ENCODE peak calls at places on chromosome 16, in seven cellular contexts. One of them, this sample, is unnamed.
A peak's percentile ranks its signal among the peaks of the same experiment; 100 is the strongest.

GRCh38 chr16:4511441-4512082 is 27.0 kb downstream of the CDIP1 start:
- DNase-seq in fibroblast of pulmonary artery: peak; percentile 54
- DNase-seq in HFFc6: peak; percentile 13
- DNase-seq in H7: peak; percentile 94
- DNase-seq in H54: peak; percentile 45
- DNase-seq in neural progenitor cell: peak; percentile 78
- DNase-seq in CD8-positive, alpha-beta memory T cell: no peak
- DNase-seq in this sample: peak; percentile 89

GRCh38 chr16:75621170-75621477 is 2.0 kb downstream of the ADAT1 start:
- DNase-seq in fibroblast of pulmonary artery: peak; percentile 63
- DNase-seq in HFFc6: peak; percentile 16
- DNase-seq in H7: peak; percentile 46
- DNase-seq in H54: no peak
- DNase-seq in neural progenitor cell: peak; percentile 52
- DNase-seq in CD8-positive, alpha-beta memory T cell: no peak
- DNase-seq in this sample: peak; percentile 51

GRCh38 chr16:50309527-50310307 is 43.4 kb downstream of the ADCY7 start:
- DNase-seq in fibroblast of pulmonary artery: no peak
- DNase-seq in HFFc6: no peak
- DNase-seq in H7: peak; percentile 65
- DNase-seq in H54: no peak
- DNase-seq in neural progenitor cell: no peak
- DNase-seq in CD8-positive, alpha-beta memory T cell: no peak
- DNase-seq in this sample: no peak

GRCh38 chr16:71927383-71927782 is 32.1 kb downstream of the IST1 start:
- DNase-seq in fibroblast of pulmonary artery: peak; percentile 93
- DNase-seq in HFFc6: peak; percentile 95
- DNase-seq in H7: no peak
- DNase-seq in H54: peak; percentile 32
- DNase-seq in neural progenitor cell: no peak
- DNase-seq in CD8-positive, alpha-beta memory T cell: no peak
- DNase-seq in this sample: no peak

GRCh38 chr16:30367349-30368009 is 2.8 kb downstream of the TBC1D10B start:
- DNase-seq in fibroblast of pulmonary artery: no peak
- DNase-seq in HFFc6: no peak
- DNase-seq in H7: no peak
- DNase-seq in H54: no peak
- DNase-seq in neural progenitor cell: no peak
- DNase-seq in CD8-positive, alpha-beta memory T cell: no peak
- DNase-seq in this sample: no peak

GRCh38 chr16:22217890-22218730 is 12.0 kb downstream of the EEF2K start:
- DNase-seq in fibroblast of pulmonary artery: no peak
- DNase-seq in HFFc6: no peak
- DNase-seq in H7: peak; percentile 70
- DNase-seq in H54: peak; percentile 48
- DNase-seq in neural progenitor cell: no peak
- DNase-seq in CD8-positive, alpha-beta memory T cell: no peak
- DNase-seq in this sample: peak; percentile 41

GRCh38 chr16:20084624-20085226 is 11.0 kb upstream of the GPR139 start:
- DNase-seq in fibroblast of pulmonary artery: no peak
- DNase-seq in HFFc6: no peak
- DNase-seq in H7: no peak
- DNase-seq in H54: no peak
- DNase-seq in neural progenitor cell: no peak
- DNase-seq in CD8-positive, alpha-beta memory T cell: no peak
- DNase-seq in this sample: no peak

GRCh38 chr16:65500007-65500406 is 378.1 kb upstream of the CDH11 start:
- DNase-seq in fibroblast of pulmonary artery: no peak
- DNase-seq in HFFc6: no peak
- DNase-seq in H7: no peak
- DNase-seq in H54: no peak
- DNase-seq in neural progenitor cell: no peak
- DNase-seq in CD8-positive, alpha-beta memory T cell: no peak
- DNase-seq in this sample: no peak

GRCh38 chr16:53207810-53208752 is 153.3 kb downstream of the CHD9 start:
- DNase-seq in fibroblast of pulmonary artery: peak; percentile 89
- DNase-seq in HFFc6: peak; percentile 78
- DNase-seq in H7: peak; percentile 76
- DNase-seq in H54: peak; percentile 44
- DNase-seq in neural progenitor cell: peak; percentile 86
- DNase-seq in CD8-positive, alpha-beta memory T cell: no peak
- DNase-seq in this sample: peak; percentile 80

GRCh38 chr16:56423584-56424403 is 1.6 kb downstream of the AMFR start:
- DNase-seq in fibroblast of pulmonary artery: no peak
- DNase-seq in HFFc6: no peak
- DNase-seq in H7: no peak
- DNase-seq in H54: no peak
- DNase-seq in neural progenitor cell: no peak
- DNase-seq in CD8-positive, alpha-beta memory T cell: no peak
- DNase-seq in this sample: no peak

GRCh38 chr16:35239561-35239960 is 1780.1 kb downstream of the TP53TG3F start:
- DNase-seq in fibroblast of pulmonary artery: no peak
- DNase-seq in HFFc6: no peak
- DNase-seq in H7: no peak
- DNase-seq in H54: no peak
- DNase-seq in neural progenitor cell: no peak
- DNase-seq in CD8-positive, alpha-beta memory T cell: no peak
- DNase-seq in this sample: no peak

GRCh38 chr16:71557299-71557698 is 19.6 kb downstream of the TAT start:
- DNase-seq in fibroblast of pulmonary artery: no peak
- DNase-seq in HFFc6: no peak
- DNase-seq in H7: no peak
- DNase-seq in H54: no peak
- DNase-seq in neural progenitor cell: no peak
- DNase-seq in CD8-positive, alpha-beta memory T cell: no peak
- DNase-seq in this sample: no peak

GRCh38 chr16:2960183-2961010 is 3.7 kb upstream of the KREMEN2 start:
- DNase-seq in fibroblast of pulmonary artery: no peak
- DNase-seq in HFFc6: no peak
- DNase-seq in H7: peak; percentile 53
- DNase-seq in H54: no peak
- DNase-seq in neural progenitor cell: no peak
- DNase-seq in CD8-positive, alpha-beta memory T cell: no peak
- DNase-seq in this sample: no peak

GRCh38 chr16:75053791-75054555 is 55.1 kb downstream of the ZNRF1 start:
- DNase-seq in fibroblast of pulmonary artery: no peak
- DNase-seq in HFFc6: no peak
- DNase-seq in H7: no peak
- DNase-seq in H54: no peak
- DNase-seq in neural progenitor cell: no peak
- DNase-seq in CD8-positive, alpha-beta memory T cell: no peak
- DNase-seq in this sample: no peak

GRCh38 chr16:27853651-27854050 is 209.9 kb downstream of the GSG1L start:
- DNase-seq in fibroblast of pulmonary artery: no peak
- DNase-seq in HFFc6: no peak
- DNase-seq in H7: no peak
- DNase-seq in H54: no peak
- DNase-seq in neural progenitor cell: no peak
- DNase-seq in CD8-positive, alpha-beta memory T cell: no peak
- DNase-seq in this sample: no peak

GRCh38 chr16:203246-203645 is 23.0 kb downstream of the HBQ1 start:
- DNase-seq in fibroblast of pulmonary artery: no peak
- DNase-seq in HFFc6: no peak
- DNase-seq in H7: no peak
- DNase-seq in H54: no peak
- DNase-seq in neural progenitor cell: no peak
- DNase-seq in CD8-positive, alpha-beta memory T cell: no peak
- DNase-seq in this sample: no peak

GRCh38 chr16:23544436-23544835 is 12.7 kb downstream of the EARS2 start:
- DNase-seq in fibroblast of pulmonary artery: no peak
- DNase-seq in HFFc6: no peak
- DNase-seq in H7: peak; percentile 14
- DNase-seq in H54: no peak
- DNase-seq in neural progenitor cell: no peak
- DNase-seq in CD8-positive, alpha-beta memory T cell: no peak
- DNase-seq in this sample: no peak

GRCh38 chr16:20409398-20410152 is at the start of gene ACSM5:
- DNase-seq in fibroblast of pulmonary artery: no peak
- DNase-seq in HFFc6: no peak
- DNase-seq in H7: peak; percentile 36
- DNase-seq in H54: no peak
- DNase-seq in neural progenitor cell: no peak
- DNase-seq in CD8-positive, alpha-beta memory T cell: no peak
- DNase-seq in this sample: peak; percentile 8

GRCh38 chr16:24499193-24499814 is 40.1 kb upstream of the RBBP6 start:
- DNase-seq in fibroblast of pulmonary artery: peak; percentile 29
- DNase-seq in HFFc6: peak; percentile 35
- DNase-seq in H7: peak; percentile 54
- DNase-seq in H54: peak; percentile 36
- DNase-seq in neural progenitor cell: peak; percentile 79
- DNase-seq in CD8-positive, alpha-beta memory T cell: no peak
- DNase-seq in this sample: peak; percentile 91

GRCh38 chr16:31452631-31453106 is 6.6 kb upstream of the ARMC5 start:
- DNase-seq in fibroblast of pulmonary artery: peak; percentile 92
- DNase-seq in HFFc6: peak; percentile 94
- DNase-seq in H7: no peak
- DNase-seq in H54: no peak
- DNase-seq in neural progenitor cell: no peak
- DNase-seq in CD8-positive, alpha-beta memory T cell: no peak
- DNase-seq in this sample: peak; percentile 42

GRCh38 chr16:57541754-57542435 is 548 bp upstream of the ADGRG5 start:
- DNase-seq in fibroblast of pulmonary artery: no peak
- DNase-seq in HFFc6: no peak
- DNase-seq in H7: peak; percentile 8
- DNase-seq in H54: no peak
- DNase-seq in neural progenitor cell: no peak
- DNase-seq in CD8-positive, alpha-beta memory T cell: no peak
- DNase-seq in this sample: no peak

GRCh38 chr16:81190667-81191066 is 47.8 kb upstream of the BCO1 start:
- DNase-seq in fibroblast of pulmonary artery: peak; percentile 53
- DNase-seq in HFFc6: peak; percentile 56
- DNase-seq in H7: no peak
- DNase-seq in H54: no peak
- DNase-seq in neural progenitor cell: no peak
- DNase-seq in CD8-positive, alpha-beta memory T cell: no peak
- DNase-seq in this sample: no peak

GRCh38 chr16:70677499-70678120 is 8.2 kb downstream of the MTSS2 start:
- DNase-seq in fibroblast of pulmonary artery: no peak
- DNase-seq in HFFc6: no peak
- DNase-seq in H7: no peak
- DNase-seq in H54: no peak
- DNase-seq in neural progenitor cell: no peak
- DNase-seq in CD8-positive, alpha-beta memory T cell: no peak
- DNase-seq in this sample: no peak

GRCh38 chr16:57061084-57061905 is 31.1 kb upstream of the CPNE2 start:
- DNase-seq in fibroblast of pulmonary artery: peak; percentile 69
- DNase-seq in HFFc6: peak; percentile 83
- DNase-seq in H7: peak; percentile 47
- DNase-seq in H54: peak; percentile 61
- DNase-seq in neural progenitor cell: no peak
- DNase-seq in CD8-positive, alpha-beta memory T cell: no peak
- DNase-seq in this sample: no peak

GRCh38 chr16:50244140-50244503 is 22.2 kb upstream of the ADCY7 start:
- DNase-seq in fibroblast of pulmonary artery: no peak
- DNase-seq in HFFc6: peak; percentile 39
- DNase-seq in H7: no peak
- DNase-seq in H54: peak; percentile 81
- DNase-seq in neural progenitor cell: no peak
- DNase-seq in CD8-positive, alpha-beta memory T cell: no peak
- DNase-seq in this sample: no peak

GRCh38 chr16:17885659-17886200 is 415.0 kb upstream of the XYLT1 start:
- DNase-seq in fibroblast of pulmonary artery: no peak
- DNase-seq in HFFc6: no peak
- DNase-seq in H7: no peak
- DNase-seq in H54: no peak
- DNase-seq in neural progenitor cell: no peak
- DNase-seq in CD8-positive, alpha-beta memory T cell: no peak
- DNase-seq in this sample: peak; percentile 37

GRCh38 chr16:73032548-73033270 is 15.2 kb downstream of the ZFHX3 start:
- DNase-seq in fibroblast of pulmonary artery: no peak
- DNase-seq in HFFc6: no peak
- DNase-seq in H7: peak; percentile 76
- DNase-seq in H54: no peak
- DNase-seq in neural progenitor cell: peak; percentile 57
- DNase-seq in CD8-positive, alpha-beta memory T cell: no peak
- DNase-seq in this sample: peak; percentile 92

GRCh38 chr16:81601008-81601428 is 156.4 kb downstream of the CMIP start:
- DNase-seq in fibroblast of pulmonary artery: peak; percentile 64
- DNase-seq in HFFc6: peak; percentile 74
- DNase-seq in H7: no peak
- DNase-seq in H54: peak; percentile 70
- DNase-seq in neural progenitor cell: no peak
- DNase-seq in CD8-positive, alpha-beta memory T cell: no peak
- DNase-seq in this sample: no peak

This sample was measured in GM23338.